ENCODE peak calls at places on chromosome 4, in eight cellular contexts. E is DMS153, Y is HEK293T, W is renal cortical epithelial cell, Q is hypothalamus, G is AG10803, X is stromal cell of bone marrow, M is sciatic nerve. U is an unnamed sample.

GRCh38 chr4:145956288-145956890 is 17.8 kb upstream of the ZNF827 start:
- DNase-seq in E (no peak), Y (peak), W (peak), Q (no peak), G (peak), X (no peak), M (no peak), U (no peak)

GRCh38 chr4:60805500-60806313 is 394.4 kb upstream of the ADGRL3 start:
- DNase-seq in E (peak), Y (peak), W (peak), Q (no peak), G (peak), X (peak), M (no peak), U (no peak)

GRCh38 chr4:40020221-40020620 is 36.4 kb upstream of the N4BP2 start:
- DNase-seq in E (no peak), Y (no peak), W (no peak), Q (no peak), G (no peak), X (no peak), M (no peak), U (no peak)

GRCh38 chr4:742742-743311 is 37.2 kb downstream of the PCGF3 start:
- DNase-seq in E (no peak), Y (peak), W (peak), Q (no peak), G (peak), X (no peak), M (peak), U (peak)

GRCh38 chr4:113677333-113677732 is 84.2 kb downstream of the CAMK2D start:
- DNase-seq in E (no peak), Y (no peak), W (no peak), Q (no peak), G (no peak), X (no peak), M (no peak), U (no peak)

GRCh38 chr4:187294861-187295260 is 571.2 kb upstream of the FAT1 start:
- DNase-seq in E (no peak), Y (no peak), W (no peak), Q (no peak), G (peak), X (no peak), M (no peak), U (no peak)

GRCh38 chr4:53598901-53599300 is 7.6 kb upstream of the LNX1 start:
- DNase-seq in E (no peak), Y (no peak), W (no peak), Q (no peak), G (no peak), X (no peak), M (no peak), U (no peak)

GRCh38 chr4:11505225-11505971 is 76.7 kb upstream of the HS3ST1 start:
- DNase-seq in E (peak), Y (no peak), W (peak), Q (no peak), G (no peak), X (no peak), M (no peak), U (no peak)

GRCh38 chr4:7326306-7326692 is 108.4 kb downstream of the PSAPL1 start:
- DNase-seq in E (no peak), Y (no peak), W (no peak), Q (no peak), G (no peak), X (no peak), M (no peak), U (no peak)

GRCh38 chr4:44160776-44161377 is 287.7 kb downstream of the KCTD8 start:
- DNase-seq in E (no peak), Y (no peak), W (no peak), Q (no peak), G (no peak), X (no peak), M (no peak), U (no peak)

GRCh38 chr4:184666670-184667069 is 17.1 kb downstream of the PRIMPOL start:
- DNase-seq in E (no peak), Y (no peak), W (no peak), Q (no peak), G (no peak), X (no peak), M (no peak), U (no peak)

GRCh38 chr4:148834804-148835598 is 392.8 kb upstream of the NR3C2 start:
- DNase-seq in E (no peak), Y (no peak), W (peak), Q (no peak), G (peak), X (peak), M (no peak), U (no peak)

GRCh38 chr4:165493359-165493758 is 114.6 kb downstream of the CPE start:
- DNase-seq in E (no peak), Y (peak), W (peak), Q (no peak), G (peak), X (peak), M (peak), U (no peak)

GRCh38 chr4:10622728-10623127 is 61.8 kb downstream of the CLNK start:
- DNase-seq in E (no peak), Y (no peak), W (no peak), Q (no peak), G (no peak), X (no peak), M (no peak), U (no peak)

GRCh38 chr4:151356510-151356909 is 31.1 kb upstream of the SH3D19 start:
- DNase-seq in E (no peak), Y (no peak), W (peak), Q (no peak), G (peak), X (peak), M (no peak), U (no peak)

GRCh38 chr4:98505991-98506390 is 152.4 kb downstream of the TSPAN5 start:
- DNase-seq in E (no peak), Y (no peak), W (no peak), Q (no peak), G (no peak), X (no peak), M (no peak), U (no peak)

GRCh38 chr4:98828801-98829200 is 100.1 kb downstream of the EIF4E start:
- DNase-seq in E (no peak), Y (no peak), W (no peak), Q (no peak), G (peak), X (no peak), M (no peak), U (no peak)

GRCh38 chr4:40524642-40525041 is 105.0 kb downstream of the RBM47 start:
- DNase-seq in E (no peak), Y (no peak), W (no peak), Q (no peak), G (peak), X (no peak), M (no peak), U (no peak)

GRCh38 chr4:130722370-130722769 is 1626.4 kb downstream of the C4orf33 start:
- DNase-seq in E (no peak), Y (no peak), W (no peak), Q (no peak), G (no peak), X (no peak), M (no peak), U (no peak)

GRCh38 chr4:181261279-181261678 is 981.9 kb upstream of the TENM3 start:
- DNase-seq in E (peak), Y (peak), W (no peak), Q (no peak), G (peak), X (no peak), M (no peak), U (peak)

GRCh38 chr4:27278615-27279014 is 418.0 kb downstream of the STIM2 start:
- DNase-seq in E (no peak), Y (peak), W (peak), Q (no peak), G (peak), X (peak), M (no peak), U (no peak)

GRCh38 chr4:122334828-122335227 is 44.0 kb upstream of the ADAD1 start:
- DNase-seq in E (no peak), Y (no peak), W (no peak), Q (no peak), G (no peak), X (no peak), M (no peak), U (no peak)

GRCh38 chr4:7660640-7661039 is 225.9 kb upstream of the PSAPL1 start:
- DNase-seq in E (no peak), Y (no peak), W (no peak), Q (no peak), G (no peak), X (no peak), M (no peak), U (no peak)

GRCh38 chr4:148444296-148445070 is 2.3 kb upstream of the NR3C2 start:
- DNase-seq in E (no peak), Y (peak), W (no peak), Q (no peak), G (no peak), X (no peak), M (peak), U (no peak)

GRCh38 chr4:129581305-129581704 is 485.4 kb downstream of the C4orf33 start:
- DNase-seq in E (no peak), Y (no peak), W (no peak), Q (no peak), G (no peak), X (no peak), M (no peak), U (no peak)

GRCh38 chr4:87985097-87985886 is 9.8 kb downstream of the SPP1 start:
- DNase-seq in E (peak), Y (peak), W (peak), Q (no peak), G (peak), X (peak), M (peak), U (peak)

GRCh38 chr4:162869157-162869556 is 297.5 kb downstream of the NAF1 start:
- DNase-seq in E (no peak), Y (no peak), W (no peak), Q (no peak), G (no peak), X (no peak), M (no peak), U (no peak)

GRCh38 chr4:37008199-37008598 is 236.3 kb upstream of the NWD2 start:
- DNase-seq in E (peak), Y (no peak), W (peak), Q (no peak), G (no peak), X (no peak), M (no peak), U (peak)

GRCh38 chr4:113738251-113738650 is 23.3 kb downstream of the CAMK2D start:
- DNase-seq in E (no peak), Y (no peak), W (peak), Q (no peak), G (peak), X (peak), M (no peak), U (no peak)

GRCh38 chr4:127782275-127783025 is at the start of gene HSPA4L:
- DNase-seq in E (peak), Y (peak), W (peak), Q (no peak), G (peak), X (no peak), M (peak), U (no peak)

GRCh38 chr4:169110633-169111032 is 100.6 kb upstream of the CBR4 start:
- DNase-seq in E (no peak), Y (no peak), W (no peak), Q (no peak), G (no peak), X (no peak), M (no peak), U (no peak)

GRCh38 chr4:106775636-106776035 is 260.5 kb downstream of the DKK2 start:
- DNase-seq in E (no peak), Y (no peak), W (no peak), Q (no peak), G (no peak), X (no peak), M (no peak), U (no peak)

GRCh38 chr4:80507507-80507906 is 172.0 kb downstream of the CFAP299 start:
- DNase-seq in E (no peak), Y (no peak), W (no peak), Q (no peak), G (no peak), X (no peak), M (no peak), U (no peak)

GRCh38 chr4:19879330-19879729 is 372.4 kb upstream of the SLIT2 start:
- DNase-seq in E (no peak), Y (no peak), W (no peak), Q (no peak), G (no peak), X (no peak), M (no peak), U (no peak)

GRCh38 chr4:129095811-129096454 is at the start of gene C4orf33:
- DNase-seq in E (peak), Y (peak), W (peak), Q (peak), G (peak), X (peak), M (peak), U (peak)